ENCODE peak calls at places on chromosomes 7 and 10, in five cellular contexts. P, S, O, D and K are unnamed samples.
A peak's percentile ranks its signal among the peaks of the same experiment; 100 is the strongest.

GRCh38 chr7:108570146-108570755 is 577 bp downstream of the DNAJB9 start:
- DNase-seq in P (no peak), S (no peak), O (no peak), D (peak; percentile 40), K (peak; percentile 65)

GRCh38 chr7:74372511-74373111 is 81.1 kb upstream of the GTF2IRD1 start:
- DNase-seq in P (no peak), S (no peak), O (no peak), D (no peak), K (peak; percentile 50)

GRCh38 chr7:158973440-158973839 is 117.1 kb downstream of the DYNC2I1 start:
- DNase-seq in P (peak; percentile 82), S (peak; percentile 39), O (no peak), D (no peak), K (peak; percentile 34)

GRCh38 chr7:17184805-17185689 is 113.4 kb upstream of the AHR start:
- DNase-seq in P (no peak), S (no peak), O (no peak), D (peak; percentile 27), K (peak; percentile 23)

GRCh38 chr10:67612577-67613537 is 83.1 kb downstream of the CTNNA3 start:
- DNase-seq in P (no peak), S (no peak), O (no peak), D (peak; percentile 73), K (peak; percentile 61)

GRCh38 chr7:41268874-41269273 is 434.0 kb downstream of the INHBA start:
- DNase-seq in P (no peak), S (no peak), O (no peak), D (peak; percentile 5), K (peak; percentile 35)

GRCh38 chr10:103040424-103040823 is 122.3 kb downstream of the CNNM2 start:
- DNase-seq in P (no peak), S (no peak), O (no peak), D (peak; percentile 97), K (peak; percentile 90)

GRCh38 chr7:52764502-52765169 is 270.8 kb upstream of the POM121L12 start:
- DNase-seq in P (no peak), S (no peak), O (no peak), D (no peak), K (peak; percentile 45)

GRCh38 chr10:9858816-9859215 is 1158.9 kb upstream of the CELF2 start:
- DNase-seq in P (no peak), S (no peak), O (no peak), D (peak; percentile 11), K (no peak)

GRCh38 chr7:72753781-72754180 is 74.2 kb downstream of the TYW1B start:
- DNase-seq in P (no peak), S (no peak), O (no peak), D (no peak), K (no peak)

GRCh38 chr10:7558036-7558435 is 108.7 kb downstream of the ITIH5 start:
- DNase-seq in P (no peak), S (no peak), O (no peak), D (no peak), K (no peak)

GRCh38 chr7:79515358-79515757 is 61.9 kb upstream of the MAGI2 start:
- DNase-seq in P (no peak), S (no peak), O (no peak), D (peak; percentile 33), K (no peak)

GRCh38 chr10:24731942-24732341 is 8.3 kb upstream of the ARHGAP21 start:
- DNase-seq in P (no peak), S (no peak), O (no peak), D (no peak), K (no peak)

GRCh38 chr10:113273151-113273876 is 279.5 kb upstream of the HABP2 start:
- DNase-seq in P (no peak), S (no peak), O (peak; percentile 42), D (no peak), K (peak; percentile 18)
- H3K14ac ChIP-seq in P (no peak overlapping the region), S (no peak overlapping the region), O (no peak overlapping the region), D (no peak overlapping the region), K (no peak overlapping the region)

GRCh38 chr7:99102809-99103690 is 40.9 kb downstream of the SMURF1 start:
- DNase-seq in P (no peak), S (no peak), O (no peak), D (peak; percentile 92), K (peak; percentile 59)
- H3K4ac ChIP-seq in P (no peak overlapping the region), S (no peak overlapping the region), O (no peak overlapping the region), D (peak overlapping the region; percentile 82), K (no peak overlapping the region)

DNA sequence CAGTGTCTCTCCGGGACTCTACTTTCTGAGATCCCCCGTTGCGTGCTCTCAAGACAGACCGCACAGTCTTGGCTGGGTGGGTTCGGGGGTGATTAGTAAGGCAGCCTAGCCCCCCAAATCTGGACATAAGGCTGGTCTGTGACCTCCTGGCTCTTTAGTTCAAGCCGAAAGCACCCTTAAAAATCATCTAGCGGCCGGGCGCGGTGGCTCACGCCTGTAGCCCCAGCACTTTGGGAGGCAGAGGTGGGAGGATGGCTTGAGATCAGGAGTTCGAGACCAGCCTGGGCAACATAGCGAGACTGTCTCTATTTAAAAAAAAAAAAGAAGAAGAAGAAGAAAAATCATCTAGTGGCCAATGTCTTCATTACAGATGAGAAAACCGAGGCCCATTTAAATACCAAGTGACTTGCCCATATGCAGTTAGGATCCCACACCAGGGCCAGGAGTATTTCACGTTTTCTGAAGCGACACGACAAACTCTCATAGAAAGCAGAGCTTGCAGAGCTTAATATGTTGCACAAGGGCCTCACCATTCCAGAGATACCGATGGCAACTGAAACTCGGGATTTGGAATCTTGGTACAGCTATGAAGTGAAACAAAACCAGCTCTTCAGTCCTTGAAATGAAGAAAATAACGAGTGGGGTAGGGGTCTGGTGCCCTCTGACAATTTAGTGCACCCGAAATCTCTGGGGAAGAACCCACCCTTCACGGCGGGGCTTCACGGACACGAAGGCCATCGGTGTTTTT is 696 bp upstream of the HILPDA start:
- DNase-seq in P (no peak), S (no peak), O (peak; percentile 40), D (peak; percentile 41), K (no peak)
- H2BK5ac ChIP-seq in P (no peak overlapping the region), S (no peak overlapping the region), O (no peak overlapping the region), D (peak overlapping the region; percentile 94), K (no peak overlapping the region)

GRCh38 chr10:70233109-70233938 is at the start of gene PPA1:
- DNase-seq in P (peak; percentile 98), S (peak; percentile 93), O (peak; percentile 96), D (peak; percentile 91), K (peak; percentile 95)
- H3K14ac ChIP-seq in P (peak within 1 kb of the TSS; percentile 21), S (no peak within 1 kb of the TSS), O (peak within 1 kb of the TSS; percentile 76), D (peak within 1 kb of the TSS; percentile 98), K (peak within 1 kb of the TSS; percentile 94)

GRCh38 chr7:106599343-106599698 is 61.6 kb downstream of the CCDC71L start:
- DNase-seq in P (no peak), S (no peak), O (no peak), D (no peak), K (no peak)
- H3K4ac ChIP-seq in P (no peak overlapping the region), S (no peak overlapping the region), O (no peak overlapping the region), D (peak overlapping the region; percentile 27), K (no peak overlapping the region)

GRCh38 chr7:151116603-151117002 is 30.3 kb downstream of the AGAP3 start:
- DNase-seq in P (no peak), S (no peak), O (no peak), D (no peak), K (no peak)

GRCh38 chr7:151115121-151115835 is 29.0 kb downstream of the AGAP3 start:
- DNase-seq in P (no peak), S (no peak), O (no peak), D (peak; percentile 28), K (peak; percentile 20)

GRCh38 chr7:151113344-151114150 is 27.3 kb downstream of the AGAP3 start:
- DNase-seq in P (peak; percentile 65), S (no peak), O (peak; percentile 58), D (peak; percentile 93), K (peak; percentile 94)

GRCh38 chr7:151115836-151116418 is 29.7 kb downstream of the AGAP3 start:
- DNase-seq in P (no peak), S (no peak), O (no peak), D (no peak), K (peak; percentile 26)

DNA sequence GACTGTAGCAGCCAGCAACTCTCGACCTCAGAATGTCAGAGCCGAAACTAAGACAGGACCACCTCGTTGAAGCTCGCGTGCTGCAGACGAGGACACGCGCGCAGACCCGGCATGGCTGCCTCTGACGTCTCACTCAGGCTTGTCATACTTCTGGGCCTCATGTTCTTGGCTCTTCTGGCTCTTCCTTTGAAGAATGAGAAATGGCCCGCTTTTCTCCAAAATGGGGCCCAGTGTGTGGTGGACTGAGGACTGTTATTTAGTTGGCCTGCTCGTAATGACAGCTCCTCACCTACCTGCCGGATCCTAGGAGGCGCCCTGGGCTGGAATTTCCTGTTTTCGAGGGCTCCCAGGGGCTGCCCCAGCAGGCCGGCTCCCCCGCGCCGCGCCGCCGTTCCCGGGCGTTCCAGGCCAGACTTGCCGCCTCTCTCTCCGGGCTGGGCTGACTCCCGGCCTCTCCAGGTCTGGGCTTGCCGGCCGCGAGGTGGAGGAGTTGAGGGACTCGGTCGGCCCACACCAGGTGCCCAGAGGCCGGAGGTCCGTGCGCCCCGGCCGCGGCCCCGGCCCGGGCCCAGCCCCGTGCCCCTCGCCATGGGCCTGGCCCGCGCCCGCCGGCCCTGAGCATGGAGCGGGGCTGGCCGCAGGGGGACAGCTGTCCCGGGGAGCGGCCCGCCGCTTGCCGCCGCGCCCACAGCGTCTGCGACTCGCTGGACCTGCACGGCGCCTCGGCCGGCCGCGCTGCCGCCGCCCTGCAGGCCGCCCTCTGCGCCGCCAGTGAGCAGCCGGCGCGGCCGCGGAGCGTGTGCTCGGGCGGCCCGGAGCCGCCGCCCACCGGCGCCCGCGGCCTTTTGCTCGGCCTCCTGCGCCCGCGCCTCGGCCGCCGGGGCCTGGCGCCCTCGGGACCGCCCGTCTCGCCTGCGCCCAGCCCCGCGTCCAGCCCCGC is 28.1 kb downstream of the AGAP3 start:
- DNase-seq in P (peak; percentile 58), S (no peak), O (no peak), D (no peak), K (no peak)
- H2BK5ac ChIP-seq in P (no peak overlapping the region), S (no peak overlapping the region), O (no peak overlapping the region), D (peak overlapping the region; percentile 63), K (no peak overlapping the region)